ENCODE peak calls at places on chromosome 20, in six cellular contexts. One of them, this sample, is unnamed.

GRCh38 chr20:62494980-62495797 is 19.4 kb upstream of the GATA5 start:
- DNase-seq in nephron progenitor cell: no peak
- DNase-seq in transverse colon: no peak
- DNase-seq in B cell: no peak
- DNase-seq in H9: no peak
- DNase-seq in choroid plexus epithelial cell: no peak
- DNase-seq in this sample: no peak

GRCh38 chr20:43839793-43840199 is 74.9 kb upstream of the TOX2 start:
- DNase-seq in nephron progenitor cell: no peak
- DNase-seq in transverse colon: no peak
- DNase-seq in choroid plexus epithelial cell: no peak
- DNase-seq in B cell: no peak
- DNase-seq in H9: no peak
- DNase-seq in this sample: no peak

GRCh38 chr20:2746636-2747265 is 53.7 kb downstream of the CPXM1 start:
- DNase-seq in choroid plexus epithelial cell: no peak
- DNase-seq in transverse colon: no peak
- DNase-seq in nephron progenitor cell: no peak
- DNase-seq in B cell: no peak
- DNase-seq in H9: no peak
- DNase-seq in this sample: no peak

GRCh38 chr20:41149679-41150131 is 12.4 kb downstream of the PLCG1 start:
- DNase-seq in nephron progenitor cell: no peak
- DNase-seq in H9: no peak
- DNase-seq in transverse colon: peak; percentile 49
- DNase-seq in choroid plexus epithelial cell: peak; percentile 62
- DNase-seq in B cell: no peak
- DNase-seq in this sample: no peak

GRCh38 chr20:57791946-57792328 is 82.1 kb upstream of the PMEPA1 start:
- DNase-seq in nephron progenitor cell: no peak
- DNase-seq in choroid plexus epithelial cell: no peak
- DNase-seq in transverse colon: no peak
- DNase-seq in H9: no peak
- DNase-seq in B cell: no peak
- DNase-seq in this sample: no peak

GRCh38 chr20:438581-439469 is 23.5 kb downstream of the TBC1D20 start:
- DNase-seq in B cell: peak; percentile 32
- DNase-seq in choroid plexus epithelial cell: no peak
- DNase-seq in H9: no peak
- DNase-seq in nephron progenitor cell: no peak
- DNase-seq in transverse colon: peak; percentile 41
- DNase-seq in this sample: peak; percentile 43

GRCh38 chr20:14986026-14986655 is 648.7 kb upstream of the FLRT3 start:
- DNase-seq in B cell: no peak
- DNase-seq in choroid plexus epithelial cell: peak; percentile 27
- DNase-seq in nephron progenitor cell: no peak
- DNase-seq in H9: no peak
- DNase-seq in transverse colon: peak; percentile 88
- DNase-seq in this sample: no peak

GRCh38 chr20:251352-251751 is 6.2 kb upstream of the DEFB132 start:
- DNase-seq in H9: no peak
- DNase-seq in transverse colon: no peak
- DNase-seq in B cell: no peak
- DNase-seq in nephron progenitor cell: no peak
- DNase-seq in choroid plexus epithelial cell: no peak
- DNase-seq in this sample: no peak

GRCh38 chr20:58213112-58213511 is 15.3 kb downstream of the ANKRD60 start:
- DNase-seq in transverse colon: no peak
- DNase-seq in B cell: no peak
- DNase-seq in nephron progenitor cell: no peak
- DNase-seq in choroid plexus epithelial cell: peak; percentile 21
- DNase-seq in H9: no peak
- DNase-seq in this sample: no peak

GRCh38 chr20:63682384-63683139 is 13.9 kb upstream of the TNFRSF6B start:
- DNase-seq in transverse colon: peak; percentile 53
- DNase-seq in nephron progenitor cell: no peak
- DNase-seq in H9: no peak
- DNase-seq in choroid plexus epithelial cell: peak; percentile 92
- DNase-seq in B cell: no peak
- DNase-seq in this sample: no peak

GRCh38 chr20:25360631-25361286 is 29.9 kb downstream of the ABHD12 start:
- DNase-seq in choroid plexus epithelial cell: peak; percentile 86
- DNase-seq in B cell: peak; percentile 23
- DNase-seq in nephron progenitor cell: no peak
- DNase-seq in transverse colon: no peak
- DNase-seq in H9: no peak
- DNase-seq in this sample: no peak

GRCh38 chr20:62754122-62754990 is 41.9 kb upstream of the MRGBP start:
- DNase-seq in nephron progenitor cell: peak; percentile 1
- DNase-seq in transverse colon: no peak
- DNase-seq in choroid plexus epithelial cell: no peak
- DNase-seq in B cell: no peak
- DNase-seq in H9: no peak
- DNase-seq in this sample: no peak

GRCh38 chr20:32091888-32092346 is 17.6 kb upstream of the TM9SF4 start:
- DNase-seq in nephron progenitor cell: peak; percentile 92
- DNase-seq in choroid plexus epithelial cell: peak; percentile 89
- DNase-seq in transverse colon: peak; percentile 78
- DNase-seq in B cell: peak; percentile 82
- DNase-seq in H9: peak; percentile 90
- DNase-seq in this sample: peak; percentile 61

GRCh38 chr20:38725959-38726848 is 1.9 kb downstream of the SLC32A1 start:
- DNase-seq in choroid plexus epithelial cell: no peak
- DNase-seq in B cell: peak; percentile 50
- DNase-seq in transverse colon: peak; percentile 29
- DNase-seq in nephron progenitor cell: peak; percentile 86
- DNase-seq in H9: peak; percentile 93
- DNase-seq in this sample: peak; percentile 24

GRCh38 chr20:44621325-44621724 is 30.2 kb downstream of the ADA start:
- DNase-seq in B cell: no peak
- DNase-seq in H9: no peak
- DNase-seq in transverse colon: no peak
- DNase-seq in choroid plexus epithelial cell: no peak
- DNase-seq in nephron progenitor cell: no peak
- DNase-seq in this sample: no peak

GRCh38 chr20:38331814-38332213 is 14.5 kb upstream of the LBP start:
- DNase-seq in transverse colon: no peak
- DNase-seq in H9: no peak
- DNase-seq in nephron progenitor cell: no peak
- DNase-seq in choroid plexus epithelial cell: no peak
- DNase-seq in B cell: no peak
- DNase-seq in this sample: no peak

GRCh38 chr20:38272398-38272797 is 11.9 kb upstream of the KIAA1755 start:
- DNase-seq in transverse colon: no peak
- DNase-seq in B cell: no peak
- DNase-seq in choroid plexus epithelial cell: no peak
- DNase-seq in H9: no peak
- DNase-seq in nephron progenitor cell: no peak
- DNase-seq in this sample: no peak

GRCh38 chr20:50330504-50331313 is 140.1 kb downstream of the CEBPB start:
- DNase-seq in transverse colon: peak; percentile 41
- DNase-seq in nephron progenitor cell: no peak
- DNase-seq in H9: no peak
- DNase-seq in choroid plexus epithelial cell: no peak
- DNase-seq in B cell: no peak
- DNase-seq in this sample: no peak

GRCh38 chr20:10225439-10226080 is 6.9 kb downstream of the SNAP25 start:
- DNase-seq in transverse colon: no peak
- DNase-seq in H9: no peak
- DNase-seq in B cell: no peak
- DNase-seq in nephron progenitor cell: peak; percentile 10
- DNase-seq in choroid plexus epithelial cell: no peak
- DNase-seq in this sample: no peak
- TF ChIP-seq CTCF in transverse colon: no peak
- TF ChIP-seq CTCF in H9: peak; percentile 73
- TF ChIP-seq CTCF in B cell: no peak
- TF ChIP-seq CTCF in nephron progenitor cell: peak; percentile 39
- TF ChIP-seq CTCF in choroid plexus epithelial cell: peak; percentile 27
- TF ChIP-seq CTCF in this sample: no peak

DNA sequence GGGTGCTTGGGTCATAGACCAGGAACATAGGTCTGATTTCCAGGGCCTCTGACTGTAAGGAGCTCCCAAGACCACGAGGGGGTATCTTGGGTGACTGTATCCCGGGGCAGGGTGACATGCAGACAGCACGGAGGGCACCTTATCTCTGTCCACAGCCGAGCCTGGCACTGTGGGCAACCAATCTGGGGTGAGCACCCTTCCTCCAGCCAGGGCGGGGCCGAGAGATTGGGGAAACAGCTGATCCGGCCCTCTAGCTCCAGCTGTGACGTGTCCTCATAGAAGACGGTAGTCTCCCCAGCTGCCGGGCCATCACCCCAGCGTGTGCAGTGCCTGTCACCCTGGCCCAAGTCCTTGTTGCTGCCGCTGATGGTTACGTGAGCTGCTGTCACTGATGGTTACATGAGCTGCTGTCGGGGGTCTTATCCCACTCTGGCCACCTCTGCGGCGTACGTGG is 139.6 kb upstream of the RNF24 start:
- DNase-seq in B cell: no peak
- DNase-seq in H9: no peak
- DNase-seq in transverse colon: peak; percentile 52
- DNase-seq in choroid plexus epithelial cell: no peak
- DNase-seq in nephron progenitor cell: no peak
- DNase-seq in this sample: no peak
- TF ChIP-seq CTCF in B cell: no peak
- TF ChIP-seq CTCF in H9: no peak
- TF ChIP-seq CTCF in transverse colon: no peak
- TF ChIP-seq CTCF in choroid plexus epithelial cell: no peak
- TF ChIP-seq CTCF in nephron progenitor cell: no peak
- TF ChIP-seq CTCF in this sample: no peak

DNA sequence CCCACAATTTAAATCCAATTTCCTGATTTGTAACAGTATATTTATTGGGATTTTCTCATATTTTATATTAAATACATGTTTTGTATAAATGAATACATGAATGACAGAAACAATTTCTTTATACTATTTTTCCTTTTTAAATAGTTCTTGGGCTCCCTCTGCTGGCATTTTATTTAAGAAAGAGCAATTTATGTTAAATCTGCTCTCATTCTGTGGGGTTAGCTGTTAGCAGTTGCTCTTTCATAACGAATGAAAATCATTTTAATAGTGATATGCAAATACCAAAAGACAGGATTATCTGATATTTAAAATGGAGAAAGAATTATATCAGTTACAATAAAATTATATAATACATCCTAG is 118.3 kb downstream of the RALGAPA2 start:
- DNase-seq in nephron progenitor cell: no peak
- DNase-seq in choroid plexus epithelial cell: peak; percentile 67
- DNase-seq in transverse colon: no peak
- DNase-seq in H9: no peak
- DNase-seq in B cell: peak; percentile 15
- DNase-seq in this sample: no peak
- TF ChIP-seq CTCF in nephron progenitor cell: no peak
- TF ChIP-seq CTCF in choroid plexus epithelial cell: no peak
- TF ChIP-seq CTCF in transverse colon: no peak
- TF ChIP-seq CTCF in H9: peak; percentile 26
- TF ChIP-seq CTCF in B cell: peak; percentile 41
- TF ChIP-seq CTCF in this sample: peak; percentile 44

DNA sequence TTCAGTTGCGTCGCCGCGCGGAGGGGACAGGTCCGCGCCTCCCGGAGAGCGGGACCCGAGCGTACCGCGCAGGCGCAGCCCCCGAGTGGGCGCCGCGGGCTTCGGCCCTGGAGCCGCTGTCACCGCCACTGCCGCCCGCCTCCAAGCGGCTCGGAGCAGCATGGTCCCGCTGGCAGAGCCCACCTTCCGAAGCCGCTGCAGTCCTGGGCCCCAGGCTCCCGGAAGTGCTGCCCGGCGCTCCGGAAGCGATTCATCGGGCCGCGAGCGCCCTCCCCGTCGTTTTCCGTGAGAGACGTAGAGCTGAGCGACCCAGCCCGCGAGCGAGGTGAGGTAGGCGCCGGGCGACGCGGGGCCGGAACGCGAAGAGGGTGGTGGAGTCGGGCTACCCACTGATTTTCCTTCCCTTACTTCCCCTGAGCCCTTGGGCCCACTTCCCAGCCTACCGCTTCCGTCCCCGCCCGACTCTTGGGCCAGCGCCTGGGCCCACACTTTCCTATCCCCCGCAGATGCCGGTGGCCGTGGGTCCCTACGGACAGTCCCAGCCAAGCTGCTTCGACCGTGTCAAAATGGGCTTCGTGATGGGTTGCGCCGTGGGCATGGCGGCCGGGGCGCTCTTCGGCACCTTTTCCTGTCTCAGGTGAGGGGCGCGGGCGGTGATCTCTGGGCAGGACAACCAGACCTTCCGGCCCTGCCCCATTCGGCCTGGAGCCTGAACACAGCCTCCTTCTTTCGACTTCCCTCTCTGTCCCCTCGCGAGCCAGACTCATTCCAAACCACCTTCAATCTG is at the start of the genes NFS1 and ROMO1:
- DNase-seq in nephron progenitor cell: peak; percentile 88
- DNase-seq in H9: peak; percentile 88
- DNase-seq in B cell: peak; percentile 92
- DNase-seq in choroid plexus epithelial cell: peak; percentile 83
- DNase-seq in transverse colon: peak; percentile 87
- DNase-seq in this sample: peak; percentile 80
- TF ChIP-seq CTCF in nephron progenitor cell: no peak
- TF ChIP-seq CTCF in H9: peak; percentile 35
- TF ChIP-seq CTCF in B cell: peak; percentile 31
- TF ChIP-seq CTCF in choroid plexus epithelial cell: no peak
- TF ChIP-seq CTCF in transverse colon: peak; percentile 28
- TF ChIP-seq CTCF in this sample: peak; percentile 24

DNA sequence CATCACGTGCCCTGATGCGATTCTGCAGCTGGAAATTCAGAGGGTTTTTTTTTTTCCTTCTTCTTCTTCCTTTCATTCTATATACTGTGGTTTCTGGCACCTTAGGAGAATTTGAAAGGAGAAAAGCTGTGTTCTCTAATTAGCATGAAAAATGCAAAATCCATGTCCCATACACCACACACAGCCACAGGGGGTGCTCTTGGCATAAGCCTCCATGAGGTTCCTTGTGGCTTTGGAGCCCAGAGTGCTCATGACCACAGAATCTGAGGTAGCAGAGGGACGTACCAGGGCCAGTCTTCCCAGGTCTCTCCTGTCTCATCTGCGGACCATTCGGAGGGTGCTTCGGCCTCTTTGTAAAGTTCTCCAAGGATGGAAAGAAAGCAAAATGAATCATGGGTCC is 258.4 kb upstream of the CDH4 start:
- DNase-seq in nephron progenitor cell: no peak
- DNase-seq in choroid plexus epithelial cell: no peak
- DNase-seq in H9: no peak
- DNase-seq in B cell: no peak
- DNase-seq in transverse colon: no peak
- DNase-seq in this sample: no peak
- TF ChIP-seq CTCF in nephron progenitor cell: peak; percentile 17
- TF ChIP-seq CTCF in choroid plexus epithelial cell: no peak
- TF ChIP-seq CTCF in H9: peak; percentile 29
- TF ChIP-seq CTCF in B cell: no peak
- TF ChIP-seq CTCF in transverse colon: no peak
- TF ChIP-seq CTCF in this sample: no peak